ENCODE peak calls at places on chromosomes 1 and 21, in nine cellular contexts. N is NCI-H146; D is GDM1; V is NCI-H2029; O is activated CD4-positive, alpha-beta T cell treated with anti-CD3 and anti-CD28 coated beads for 36 hours; H is NCI-H1105; U is effector memory CD4-positive, alpha-beta T cell; R is stimulated activated CD8-positive, alpha-beta memory T cell treated with anti-CD3 and anti-CD28 coated beads, Interleukin-4, amount 100 ng/mL, for 24 hours; L is NCI-H1092. E is an unnamed sample.

GRCh38 chr1:152768847-152769533 is 6.0 kb upstream of the LCE1F start:
- DNase-seq in N (no peak), D (no peak), V (no peak), O (no peak), H (no peak), U (no peak), R (no peak), L (no peak), E (no peak)

GRCh38 chr1:3021233-3021671 is at the start of gene ACTRT2:
- DNase-seq in N (no peak), D (no peak), V (no peak), O (no peak), H (no peak), U (no peak), R (no peak), L (no peak), E (no peak)

GRCh38 chr1:4411862-4412261 is 242.5 kb upstream of the AJAP1 start:
- DNase-seq in N (no peak), D (no peak), V (peak; percentile 54), O (no peak), H (no peak), U (no peak), R (no peak), L (no peak), E (no peak)

GRCh38 chr1:72366473-72366872 is 84.1 kb upstream of the NEGR1 start:
- DNase-seq in N (peak; percentile 19), D (no peak), V (peak; percentile 81), O (no peak), H (no peak), U (no peak), R (no peak), L (peak; percentile 2), E (peak; percentile 79)

GRCh38 chr1:22044690-22045420 is 7.7 kb upstream of the CDC42 start:
- DNase-seq in N (no peak), D (no peak), V (no peak), O (no peak), H (no peak), U (no peak), R (no peak), L (peak; percentile 88), E (peak; percentile 91)

GRCh38 chr1:182770193-182770592 is 19.4 kb upstream of the NPL start:
- DNase-seq in N (no peak), D (no peak), V (no peak), O (no peak), H (no peak), U (no peak), R (no peak), L (no peak), E (no peak)

GRCh38 chr21:44537930-44538911 is 1.8 kb downstream of the KRTAP10-1 start:
- DNase-seq in N (no peak), D (no peak), V (no peak), O (no peak), H (no peak), U (no peak), R (no peak), L (no peak), E (no peak)

GRCh38 chr1:31548899-31549806 is 27.2 kb upstream of the TINAGL1 start:
- DNase-seq in N (peak; percentile 69), D (peak; percentile 44), V (peak; percentile 81), O (peak; percentile 93), H (peak; percentile 68), U (peak; percentile 63), R (peak; percentile 77), L (peak; percentile 87), E (peak; percentile 83)

GRCh38 chr1:78553859-78554258 is 63.1 kb downstream of the PTGFR start:
- DNase-seq in N (no peak), D (no peak), V (no peak), O (peak; percentile 6), H (no peak), U (no peak), R (no peak), L (no peak), E (peak; percentile 30)

GRCh38 chr1:156838972-156839371 is 19.9 kb downstream of the INSRR start:
- DNase-seq in N (no peak), D (no peak), V (no peak), O (peak; percentile 63), H (no peak), U (peak; percentile 29), R (no peak), L (peak; percentile 20), E (no peak)

GRCh38 chr1:8671313-8671917 is 146.0 kb downstream of the RERE start:
- DNase-seq in N (peak; percentile 54), D (no peak), V (peak; percentile 33), O (peak; percentile 26), H (peak; percentile 63), U (no peak), R (no peak), L (peak; percentile 46), E (peak; percentile 84)

GRCh38 chr21:32096411-32096810 is 182.4 kb downstream of the MIS18A start:
- DNase-seq in N (peak; percentile 81), D (no peak), V (no peak), O (peak; percentile 28), H (peak; percentile 3), U (no peak), R (no peak), L (no peak), E (no peak)

GRCh38 chr1:25204797-25205441 is 27.4 kb downstream of the SYF2 start:
- DNase-seq in N (peak; percentile 40), D (no peak), V (peak; percentile 33), O (peak; percentile 20), H (peak; percentile 28), U (no peak), R (no peak), L (peak; percentile 68), E (peak; percentile 55)

GRCh38 chr1:151840421-151840820 is 801 bp upstream of the C2CD4D start:
- DNase-seq in N (no peak), D (no peak), V (no peak), O (no peak), H (no peak), U (no peak), R (no peak), L (no peak), E (no peak)

GRCh38 chr1:78275456-78275855 is 215.3 kb upstream of the PTGFR start:
- DNase-seq in N (no peak), D (no peak), V (no peak), O (no peak), H (no peak), U (no peak), R (no peak), L (no peak), E (no peak)

GRCh38 chr21:45379171-45379900 is 25.6 kb upstream of the COL18A1 start:
- DNase-seq in N (no peak), D (no peak), V (no peak), O (no peak), H (no peak), U (no peak), R (no peak), L (no peak), E (no peak)

GRCh38 chr1:203643213-203644045 is 16.8 kb downstream of the ATP2B4 start:
- DNase-seq in N (no peak), D (no peak), V (no peak), O (no peak), H (no peak), U (no peak), R (no peak), L (no peak), E (peak; percentile 68)

GRCh38 chr1:27527223-27527856 is 37.4 kb upstream of the WASF2 start:
- DNase-seq in N (peak; percentile 99), D (no peak), V (peak; percentile 92), O (peak; percentile 66), H (peak; percentile 97), U (peak; percentile 32), R (no peak), L (peak; percentile 98), E (peak; percentile 76)

GRCh38 chr1:154295408-154296235 is 23.2 kb downstream of the HAX1 start:
- DNase-seq in N (no peak), D (no peak), V (no peak), O (no peak), H (no peak), U (no peak), R (no peak), L (no peak), E (no peak)

GRCh38 chr1:117971777-117972176 is 42.2 kb downstream of the WDR3 start:
- DNase-seq in N (no peak), D (no peak), V (no peak), O (no peak), H (no peak), U (no peak), R (no peak), L (no peak), E (no peak)